ENCODE peak calls at places on chromosomes 2 and 18, in six cellular contexts. One of them, this sample, is unnamed.

GRCh38 chr2:238652771-238653157 is 195.1 kb upstream of the TWIST2 start:
- DNase-seq in NCI-H510A: no peak
- DNase-seq in neural crest cell: no peak
- DNase-seq in coronary artery: no peak
- DNase-seq in M059J: no peak
- DNase-seq in hepatic stellate cell: no peak
- DNase-seq in this sample: no peak

GRCh38 chr2:30625600-30626208 is 178.7 kb downstream of the LCLAT1 start:
- DNase-seq in NCI-H510A: no peak
- DNase-seq in neural crest cell: no peak
- DNase-seq in coronary artery: no peak
- DNase-seq in M059J: no peak
- DNase-seq in hepatic stellate cell: no peak
- DNase-seq in this sample: no peak

GRCh38 chr2:239890347-239890746 is 134.8 kb downstream of the NDUFA10 start:
- DNase-seq in NCI-H510A: no peak
- DNase-seq in neural crest cell: no peak
- DNase-seq in coronary artery: peak; percentile 19
- DNase-seq in M059J: no peak
- DNase-seq in hepatic stellate cell: no peak
- DNase-seq in this sample: no peak

GRCh38 chr2:207768168-207768890 is 1.4 kb downstream of the FZD5 start:
- DNase-seq in NCI-H510A: peak; percentile 44
- DNase-seq in neural crest cell: peak; percentile 28
- DNase-seq in coronary artery: peak; percentile 77
- DNase-seq in M059J: no peak
- DNase-seq in hepatic stellate cell: peak; percentile 35
- DNase-seq in this sample: peak; percentile 33

GRCh38 chr2:197677483-197677882 is 2.1 kb upstream of the RFTN2 start:
- DNase-seq in NCI-H510A: no peak
- DNase-seq in neural crest cell: no peak
- DNase-seq in coronary artery: no peak
- DNase-seq in M059J: peak; percentile 5
- DNase-seq in hepatic stellate cell: no peak
- DNase-seq in this sample: no peak

GRCh38 chr2:241540766-241541561 is 17.6 kb upstream of the BOK start:
- DNase-seq in NCI-H510A: no peak
- DNase-seq in neural crest cell: peak; percentile 40
- DNase-seq in coronary artery: no peak
- DNase-seq in M059J: peak; percentile 26
- DNase-seq in hepatic stellate cell: peak; percentile 62
- DNase-seq in this sample: peak; percentile 98

GRCh38 chr2:102439065-102439695 is 16.2 kb downstream of the IL18RAP start:
- DNase-seq in NCI-H510A: no peak
- DNase-seq in neural crest cell: no peak
- DNase-seq in coronary artery: no peak
- DNase-seq in M059J: peak; percentile 36
- DNase-seq in hepatic stellate cell: no peak
- DNase-seq in this sample: no peak

GRCh38 chr18:41845563-41845962 is 109.5 kb upstream of the PIK3C3 start:
- DNase-seq in NCI-H510A: no peak
- DNase-seq in neural crest cell: no peak
- DNase-seq in coronary artery: no peak
- DNase-seq in M059J: no peak
- DNase-seq in hepatic stellate cell: no peak
- DNase-seq in this sample: no peak

GRCh38 chr2:151769606-151770005 is 35.3 kb upstream of the NEB start:
- DNase-seq in NCI-H510A: no peak
- DNase-seq in neural crest cell: no peak
- DNase-seq in coronary artery: no peak
- DNase-seq in M059J: no peak
- DNase-seq in hepatic stellate cell: no peak
- DNase-seq in this sample: no peak

GRCh38 chr2:73359915-73360697 is 25.5 kb upstream of the ALMS1 start:
- DNase-seq in NCI-H510A: no peak
- DNase-seq in neural crest cell: no peak
- DNase-seq in coronary artery: no peak
- DNase-seq in M059J: peak; percentile 3
- DNase-seq in hepatic stellate cell: no peak
- DNase-seq in this sample: peak; percentile 16

GRCh38 chr2:121287956-121288355 is 3.0 kb upstream of the TFCP2L1 start:
- DNase-seq in NCI-H510A: no peak
- DNase-seq in neural crest cell: no peak
- DNase-seq in coronary artery: no peak
- DNase-seq in M059J: no peak
- DNase-seq in hepatic stellate cell: no peak
- DNase-seq in this sample: no peak

GRCh38 chr2:127324635-127325034 is 30.7 kb upstream of the ERCC3 start:
- DNase-seq in NCI-H510A: no peak
- DNase-seq in neural crest cell: no peak
- DNase-seq in coronary artery: no peak
- DNase-seq in M059J: peak; percentile 45
- DNase-seq in hepatic stellate cell: peak; percentile 27
- DNase-seq in this sample: peak; percentile 25

GRCh38 chr2:31286230-31286629 is 52.3 kb downstream of the EHD3 start:
- DNase-seq in NCI-H510A: no peak
- DNase-seq in neural crest cell: no peak
- DNase-seq in coronary artery: no peak
- DNase-seq in M059J: peak; percentile 43
- DNase-seq in hepatic stellate cell: no peak
- DNase-seq in this sample: no peak

GRCh38 chr2:235614176-235614860 is 120.5 kb downstream of the AGAP1 start:
- DNase-seq in NCI-H510A: no peak
- DNase-seq in neural crest cell: no peak
- DNase-seq in coronary artery: no peak
- DNase-seq in M059J: no peak
- DNase-seq in hepatic stellate cell: no peak
- DNase-seq in this sample: no peak

GRCh38 chr2:2866459-2866858 is 511.2 kb downstream of the EIPR1 start:
- DNase-seq in NCI-H510A: peak; percentile 20
- DNase-seq in neural crest cell: no peak
- DNase-seq in coronary artery: no peak
- DNase-seq in M059J: no peak
- DNase-seq in hepatic stellate cell: no peak
- DNase-seq in this sample: no peak